ENCODE peak calls at places on chromosomes 12 and 14, in eight cellular contexts. F is M059J; C is NCI-H69; R is Karpas-422; N is T-helper 17 cell; G is astrocyte of the hippocampus; B is GM13976; I is effector memory CD4-positive, alpha-beta T cell. T is an unnamed sample.

GRCh38 chr12:46556105-46556559 is 183.6 kb upstream of the SLC38A2 start:
- DNase-seq in N (no peak), G (peak; percentile 62), B (no peak), F (peak; percentile 98), I (no peak), R (no peak), C (no peak), T (no peak)

GRCh38 chr12:119544780-119545625 is 48.6 kb upstream of the TMEM233 start:
- DNase-seq in I (no peak), N (peak; percentile 14), B (peak; percentile 63), F (peak; percentile 47), G (peak; percentile 86), C (peak; percentile 72), R (peak; percentile 88), T (peak; percentile 64)

GRCh38 chr12:69834147-69834546 is 9.1 kb downstream of the MYRFL start:
- DNase-seq in G (no peak), F (no peak), C (no peak), B (no peak), R (no peak), N (no peak), I (no peak), T (no peak)

GRCh38 chr14:104090071-104090748 is 4.7 kb downstream of the ASPG start:
- DNase-seq in G (no peak), F (no peak), C (no peak), N (no peak), B (no peak), I (no peak), R (no peak), T (no peak)

GRCh38 chr14:101071493-101071891 is 168.0 kb upstream of the RTL1 start:
- DNase-seq in N (no peak), G (no peak), B (no peak), F (no peak), I (no peak), C (no peak), R (peak; percentile 37), T (no peak)

GRCh38 chr12:125454786-125455450 is 389.7 kb downstream of the AACS start:
- DNase-seq in G (no peak), N (no peak), R (no peak), F (no peak), C (no peak), B (no peak), I (no peak), T (no peak)

GRCh38 chr14:23725528-23725927 is 89.4 kb downstream of the DHRS2 start:
- DNase-seq in N (no peak), G (no peak), R (no peak), C (no peak), B (no peak), F (no peak), I (no peak), T (no peak)

GRCh38 chr14:90651405-90651804 is 164.8 kb downstream of the TTC7B start:
- DNase-seq in I (no peak), G (no peak), C (no peak), F (no peak), R (no peak), N (no peak), B (no peak), T (no peak)

GRCh38 chr12:95982602-95983001 is 13.5 kb downstream of the HAL start:
- DNase-seq in G (no peak), C (no peak), F (no peak), N (no peak), B (no peak), I (no peak), R (no peak), T (no peak)

GRCh38 chr12:5520831-5521230 is 88.9 kb downstream of the NTF3 start:
- DNase-seq in N (no peak), R (no peak), G (no peak), C (no peak), F (no peak), B (no peak), I (no peak), T (no peak)

GRCh38 chr14:87309557-87309956 is 683.4 kb downstream of the GALC start:
- DNase-seq in R (no peak), N (no peak), G (no peak), F (no peak), I (no peak), C (no peak), B (no peak), T (no peak)